ENCODE peak calls at places on chromosomes 13 and 19, in six cellular contexts. D is neuronal stem cell, T is mesendoderm, Y is IMR-90, G is H9, S is trophoblast cell. P is an unnamed sample.

GRCh38 chr13:48645845-48646244 is 7.9 kb upstream of the CYSLTR2 start:
- DNase-seq in T (peak; percentile 73), Y (no peak), D (no peak), S (no peak), G (no peak), P (no peak)

GRCh38 chr13:49664606-49665005 is 26.7 kb downstream of the EBPL start:
- DNase-seq in T (peak; percentile 83), Y (no peak), D (peak; percentile 63), S (no peak), G (no peak), P (no peak)

GRCh38 chr19:51706296-51706695 is 13.2 kb downstream of the SPACA6 start:
- DNase-seq in G (no peak), D (no peak), S (peak; percentile 51), Y (no peak), T (no peak), P (no peak)

GRCh38 chr19:40445945-40446784 is 2.0 kb upstream of the SERTAD3 start:
- DNase-seq in G (peak; percentile 62), S (peak; percentile 75), T (peak; percentile 92), Y (no peak), D (no peak), P (no peak)

GRCh38 chr13:33992891-33993336 is 175.0 kb downstream of the RFC3 start:
- DNase-seq in T (no peak), S (no peak), Y (no peak), D (no peak), G (no peak), P (no peak)

GRCh38 chr13:52797176-52797575 is 51.3 kb downstream of the PCDH8 start:
- DNase-seq in T (no peak), Y (no peak), S (no peak), D (no peak), G (no peak), P (no peak)

GRCh38 chr19:39413903-39414608 is 1.6 kb downstream of the PLEKHG2 start:
- DNase-seq in D (no peak), T (peak; percentile 59), Y (peak; percentile 28), G (no peak), S (no peak), P (peak; percentile 74)

GRCh38 chr13:23902975-23903905 is 5.9 kb upstream of the C1QTNF9B start:
- DNase-seq in S (no peak), Y (no peak), G (no peak), T (no peak), D (no peak), P (peak; percentile 52)

GRCh38 chr13:74771964-74772363 is 637.8 kb upstream of the KLF12 start:
- DNase-seq in G (no peak), Y (peak; percentile 87), S (no peak), T (no peak), D (no peak), P (no peak)

GRCh38 chr19:49684251-49684982 is 5.0 kb upstream of the ADM5 start:
- DNase-seq in D (no peak), S (no peak), Y (no peak), T (peak; percentile 39), G (peak; percentile 68), P (no peak)

GRCh38 chr19:6239401-6239844 is 40.4 kb downstream of the MLLT1 start:
- DNase-seq in Y (peak; percentile 16), T (no peak), D (no peak), S (no peak), G (no peak), P (no peak)

GRCh38 chr19:17107546-17108452 is 32.2 kb downstream of the MYO9B start:
- DNase-seq in Y (peak; percentile 98), G (no peak), D (no peak), T (peak; percentile 59), S (peak; percentile 89), P (no peak)

GRCh38 chr19:17001603-17002183 is 24.9 kb downstream of the CPAMD8 start:
- DNase-seq in G (no peak), S (no peak), D (no peak), Y (no peak), T (peak; percentile 40), P (no peak)

GRCh38 chr19:57334191-57334590 is 13.9 kb downstream of the ZNF543 start:
- DNase-seq in Y (peak; percentile 9), S (peak; percentile 94), T (no peak), D (no peak), G (no peak), P (no peak)

GRCh38 chr19:49544154-49544553 is 16.4 kb downstream of the RCN3 start:
- DNase-seq in D (no peak), G (no peak), Y (no peak), S (no peak), T (no peak), P (no peak)

GRCh38 chr13:89457977-89458376 is 1786.8 kb downstream of the SLITRK5 start:
- DNase-seq in D (no peak), Y (peak; percentile 34), G (no peak), S (peak; percentile 39), T (peak; percentile 28), P (no peak)

GRCh38 chr13:31638577-31638976 is 100.7 kb upstream of the RXFP2 start:
- DNase-seq in D (no peak), Y (peak; percentile 65), T (no peak), S (no peak), G (no peak), P (no peak)

GRCh38 chr13:110714798-110715394 is 1.4 kb downstream of the ING1 start:
- DNase-seq in G (peak; percentile 63), S (peak; percentile 73), T (peak; percentile 79), D (peak; percentile 35), Y (peak; percentile 25), P (peak; percentile 71)

GRCh38 chr19:21586341-21587116 is 81.1 kb downstream of the ZNF429 start:
- DNase-seq in S (no peak), D (no peak), G (peak; percentile 34), T (peak; percentile 26), Y (no peak), P (peak; percentile 72)

GRCh38 chr19:10912619-10913018 is 15.8 kb downstream of the YIPF2 start:
- DNase-seq in D (no peak), Y (no peak), S (no peak), T (no peak), G (peak; percentile 14), P (no peak)

GRCh38 chr19:55259540-55260210 is 858 bp upstream of the PPP6R1 start:
- DNase-seq in Y (no peak), T (peak; percentile 39), S (no peak), G (no peak), D (no peak), P (no peak)

GRCh38 chr13:95954266-95954665 is 98.9 kb downstream of the UGGT2 start:
- DNase-seq in Y (no peak), D (no peak), T (peak; percentile 83), S (no peak), G (no peak), P (no peak)

GRCh38 chr13:53520132-53520531 is 491.5 kb downstream of the OLFM4 start:
- DNase-seq in G (no peak), T (peak; percentile 29), D (no peak), Y (no peak), S (no peak), P (no peak)

GRCh38 chr13:99061411-99061810 is 83.5 kb upstream of the DOCK9 start:
- DNase-seq in S (no peak), G (no peak), D (no peak), T (no peak), Y (no peak), P (no peak)

GRCh38 chr13:99063952-99064351 is 86.1 kb upstream of the DOCK9 start:
- DNase-seq in D (no peak), Y (peak; percentile 35), S (no peak), G (no peak), T (no peak), P (no peak)

GRCh38 chr13:99062593-99062992 is 84.7 kb upstream of the DOCK9 start:
- DNase-seq in T (no peak), Y (peak; percentile 30), S (no peak), G (no peak), D (no peak), P (no peak)

GRCh38 chr13:99064624-99065249 is 86.9 kb upstream of the DOCK9 start:
- DNase-seq in G (no peak), Y (no peak), S (no peak), T (no peak), D (no peak), P (no peak)

GRCh38 chr13:99063178-99063577 is 85.3 kb upstream of the DOCK9 start:
- DNase-seq in D (no peak), T (no peak), Y (no peak), S (no peak), G (no peak), P (no peak)
- H4K8ac ChIP-seq in D (no peak overlapping the region), T (no peak overlapping the region), Y (no peak overlapping the region), S (peak overlapping the region; percentile 55), G (no peak overlapping the region), P (no peak overlapping the region)

GRCh38 chr19:34490141-34490766 is 8.7 kb downstream of the WTIP start:
- DNase-seq in D (no peak), T (no peak), S (no peak), Y (no peak), G (no peak), P (no peak)
- H4K8ac ChIP-seq in D (no peak overlapping the region), T (no peak overlapping the region), S (no peak overlapping the region), Y (no peak overlapping the region), G (no peak overlapping the region), P (no peak overlapping the region)

DNA sequence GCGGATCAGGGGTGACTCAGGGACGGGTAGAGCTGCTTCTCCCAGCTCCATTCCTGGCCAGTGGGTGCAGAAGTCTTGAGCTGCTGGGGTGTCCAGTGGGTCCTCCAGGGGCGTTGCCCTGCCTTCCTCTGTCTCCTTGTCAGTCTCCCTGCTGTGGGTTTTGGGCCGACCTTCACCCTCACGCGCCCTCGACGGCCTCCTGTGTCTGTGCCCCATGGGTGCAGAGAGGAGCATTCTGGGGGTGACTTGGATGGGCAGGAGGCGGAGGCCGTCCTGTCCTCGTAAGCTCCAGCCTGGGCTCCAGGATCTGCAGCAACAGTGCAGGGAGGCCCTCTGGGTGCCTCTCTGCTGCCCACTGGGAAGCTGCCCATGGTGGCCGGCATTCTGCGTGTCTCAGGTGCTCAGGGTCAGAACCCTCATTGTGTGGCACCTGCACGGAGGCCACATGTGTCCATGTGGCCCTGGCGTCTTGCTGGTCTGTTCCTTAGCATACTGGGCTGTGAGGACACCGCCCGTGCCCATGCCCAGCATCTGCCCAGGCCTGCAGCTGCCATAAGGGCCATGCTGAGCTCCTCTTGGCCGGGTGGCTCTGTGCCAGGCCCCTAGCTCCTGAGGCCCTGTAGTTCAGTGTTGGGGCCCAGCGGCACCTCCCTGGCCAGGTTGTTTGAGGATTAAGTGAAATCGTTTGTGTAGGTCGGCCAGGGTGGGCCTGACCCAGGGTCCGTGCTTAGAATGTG is 17.3 kb downstream of the DOT1L start:
- DNase-seq in T (no peak), G (peak; percentile 24), S (no peak), Y (no peak), D (no peak), P (no peak)
- H4K8ac ChIP-seq in T (no peak overlapping the region), G (no peak overlapping the region), S (no peak overlapping the region), Y (no peak overlapping the region), D (peak overlapping the region; percentile 43), P (no peak overlapping the region)

GRCh38 chr13:97116754-97117153 is 105.4 kb upstream of the MBNL2 start:
- DNase-seq in Y (peak; percentile 65), S (no peak), D (no peak), G (no peak), T (peak; percentile 69), P (no peak)

GRCh38 chr13:97117388-97117910 is 104.7 kb upstream of the MBNL2 start:
- DNase-seq in T (peak; percentile 57), G (no peak), Y (no peak), D (no peak), S (no peak), P (no peak)

GRCh38 chr13:97113231-97114001 is 108.7 kb upstream of the MBNL2 start:
- DNase-seq in Y (no peak), S (no peak), G (no peak), T (no peak), D (no peak), P (no peak)

GRCh38 chr13:97112451-97113152 is 109.5 kb upstream of the MBNL2 start:
- DNase-seq in D (no peak), S (peak; percentile 42), G (no peak), Y (peak; percentile 37), T (no peak), P (no peak)

GRCh38 chr13:97114696-97115095 is 107.4 kb upstream of the MBNL2 start:
- DNase-seq in T (no peak), Y (no peak), S (no peak), D (no peak), G (no peak), P (no peak)
- H4K8ac ChIP-seq in T (no peak overlapping the region), Y (peak overlapping the region; percentile 70), S (peak overlapping the region; percentile 79), D (no peak overlapping the region), G (no peak overlapping the region), P (no peak overlapping the region)

P was measured in H1.